ENCODE peak calls at places on chromosomes 13 and 19, in six cellular contexts. E, I, B, L, A and S are unnamed samples.

GRCh38 chr13:32330438-32330837 is 15.1 kb downstream of the BRCA2 start:
- DNase-seq in I (no peak), L (no peak), B (peak), E (peak), A (no peak), S (peak)

GRCh38 chr19:36256853-36257511 is 42.1 kb downstream of the ZNF146 start:
- DNase-seq in B (no peak), I (no peak), L (no peak), A (no peak), E (no peak), S (no peak)

GRCh38 chr19:35995655-35995993 is 636 bp downstream of the SDHAF1 start:
- DNase-seq in B (peak), E (peak), A (peak), I (no peak), L (peak), S (no peak)

GRCh38 chr19:12000152-12000981 is 35.1 kb downstream of the ZNF433 start:
- DNase-seq in B (no peak), I (no peak), E (peak), A (no peak), L (no peak), S (peak)

GRCh38 chr13:35512271-35512920 is 35.9 kb upstream of the MAB21L1 start:
- DNase-seq in L (no peak), A (peak), I (no peak), B (peak), E (peak), S (peak)

GRCh38 chr13:85816413-85816812 is 17.2 kb upstream of the SLITRK6 start:
- DNase-seq in I (no peak), B (peak), E (no peak), A (no peak), L (no peak), S (no peak)

GRCh38 chr19:56348289-56348877 is 33.7 kb upstream of the ZSCAN5A start:
- DNase-seq in A (no peak), I (no peak), B (peak), L (no peak), E (peak), S (no peak)

GRCh38 chr19:30160996-30161655 is 211.1 kb upstream of the ZNF536 start:
- DNase-seq in A (no peak), L (no peak), E (no peak), B (no peak), I (no peak), S (no peak)

GRCh38 chr13:53445682-53446081 is 417.1 kb downstream of the OLFM4 start:
- DNase-seq in A (no peak), I (no peak), B (no peak), E (no peak), L (no peak), S (no peak)

GRCh38 chr19:50851620-50852019 is 3.1 kb upstream of the KLK3 start:
- DNase-seq in E (no peak), L (no peak), I (no peak), B (no peak), A (no peak), S (no peak)

GRCh38 chr19:51372649-51373504 is at the start of gene NKG7:
- DNase-seq in E (no peak), B (no peak), A (no peak), I (no peak), L (no peak), S (no peak)

GRCh38 chr19:18044825-18045304 is 36.9 kb downstream of the ARRDC2 start:
- DNase-seq in A (peak), B (peak), I (peak), E (peak), L (peak), S (peak)

GRCh38 chr13:42110410-42111155 is 62.1 kb downstream of the DGKH start:
- DNase-seq in E (peak), B (peak), I (peak), L (no peak), A (peak), S (peak)

GRCh38 chr13:49240017-49240416 is 7.7 kb upstream of the CDADC1 start:
- DNase-seq in L (no peak), A (peak), B (peak), I (no peak), E (peak), S (peak)

GRCh38 chr19:43465468-43466120 is at the start of gene LYPD3:
- DNase-seq in E (peak), A (no peak), I (no peak), L (no peak), B (peak), S (peak)

GRCh38 chr13:101149735-101150380 is 266.4 kb downstream of the NALCN start:
- DNase-seq in L (no peak), A (no peak), B (peak), I (no peak), E (peak), S (peak)